ENCODE peak calls at places on chromosomes 6 and 20, in four cellular contexts. S is NCI-H1417 treated with DMSO at 0.1 percent for 48 hours, T is SJSA1, P is omental fat pad. O is an unnamed sample.

GRCh38 chr6:17932362-17932852 is 55.0 kb downstream of the KIF13A start:
- DNase-seq in S (no peak), P (no peak), T (peak), O (peak)

GRCh38 chr6:100620085-100620484 is 155.4 kb upstream of the SIM1 start:
- DNase-seq in S (no peak), T (no peak), P (no peak), O (no peak)

GRCh38 chr6:142323377-142323776 is 21.6 kb downstream of the ADGRG6 start:
- DNase-seq in T (no peak), P (no peak), S (peak), O (no peak)

GRCh38 chr20:23118766-23119165 is 32.6 kb upstream of the CD93 start:
- DNase-seq in P (no peak), T (no peak), S (no peak), O (no peak)

GRCh38 chr20:4449977-4450715 is 271.6 kb upstream of the PRND start:
- DNase-seq in P (no peak), T (no peak), S (no peak), O (no peak)

GRCh38 chr6:111615916-111616612 is 10.4 kb upstream of the TRAF3IP2 start:
- DNase-seq in T (no peak), P (no peak), S (no peak), O (no peak)

GRCh38 chr6:92110390-92110789 is 1309.0 kb downstream of the EPHA7 start:
- DNase-seq in S (no peak), T (no peak), P (no peak), O (no peak)

GRCh38 chr6:137728386-137729349 is 138.4 kb upstream of the TNFAIP3 start:
- DNase-seq in P (peak), T (peak), S (no peak), O (peak)

GRCh38 chr6:101230866-101231265 is 162.6 kb upstream of the GRIK2 start:
- DNase-seq in S (no peak), T (no peak), P (no peak), O (no peak)

GRCh38 chr6:76856065-76856464 is 607.2 kb downstream of the HTR1B start:
- DNase-seq in T (no peak), S (no peak), P (no peak), O (no peak)

GRCh38 chr20:23637282-23638221 is at the start of gene CST3:
- DNase-seq in S (peak), P (no peak), T (peak), O (peak)

GRCh38 chr6:86477510-86478166 is 459.7 kb upstream of the HTR1E start:
- DNase-seq in S (no peak), T (no peak), P (no peak), O (no peak)

GRCh38 chr6:139903411-139904157 is 529.1 kb upstream of the CITED2 start:
- DNase-seq in S (no peak), T (no peak), P (no peak), O (no peak)

GRCh38 chr6:149079911-149080501 is 237.5 kb upstream of the TAB2 start:
- DNase-seq in S (no peak), T (no peak), P (no peak), O (peak)

GRCh38 chr6:144893737-144894151 is 608.6 kb downstream of the UTRN start:
- DNase-seq in P (no peak), T (no peak), S (no peak), O (no peak)

GRCh38 chr20:33732166-33732970 is 572 bp downstream of the ZNF341 start:
- DNase-seq in P (peak), S (peak), T (peak), O (no peak)

GRCh38 chr6:34346175-34347119 is 46.0 kb downstream of the NUDT3 start:
- DNase-seq in S (no peak), P (no peak), T (no peak), O (no peak)

GRCh38 chr6:41406821-41407787 is 71.7 kb downstream of the NCR2 start:
- DNase-seq in S (no peak), T (no peak), P (no peak), O (no peak)

GRCh38 chr6:57324538-57324937 is 7.1 kb downstream of the PRIM2 start:
- DNase-seq in T (no peak), P (no peak), S (no peak), O (no peak)

GRCh38 chr20:63969851-63970713 is at the start of gene ZNF512B:
- DNase-seq in S (no peak), P (no peak), T (peak), O (peak)

GRCh38 chr6:21109421-21110178 is 484.0 kb upstream of the SOX4 start:
- DNase-seq in P (no peak), S (no peak), T (no peak), O (peak)

GRCh38 chr6:37705239-37706051 is 7.8 kb upstream of the MDGA1 start:
- DNase-seq in S (no peak), T (peak), P (peak), O (no peak)

GRCh38 chr6:25172819-25173218 is 106.4 kb upstream of the CARMIL1 start:
- DNase-seq in T (peak), S (no peak), P (no peak), O (peak)

GRCh38 chr6:130945401-130945919 is 117.6 kb downstream of the EPB41L2 start:
- DNase-seq in S (no peak), T (no peak), P (no peak), O (no peak)

GRCh38 chr6:135322427-135323201 is 141.5 kb downstream of the MYB start:
- DNase-seq in P (no peak), T (no peak), S (no peak), O (no peak)

GRCh38 chr20:14583413-14583812 is 246.0 kb upstream of the FLRT3 start:
- DNase-seq in T (no peak), S (no peak), P (no peak), O (no peak)

GRCh38 chr20:46364670-46365482 is 41.5 kb downstream of the ELMO2 start:
- DNase-seq in S (no peak), T (no peak), P (no peak), O (no peak)